ENCODE peak calls at places on chromosomes 16 and 17, in eight cellular contexts. K is left cardiac atrium, Y is OCI-M1, T is fibroblast of the aortic adventitia, N is PC-9, X is NCI-H345, D is choroid plexus epithelial cell, O is T-cell. R is an unnamed sample.
A peak's percentile ranks its signal among the peaks of the same experiment; 100 is the strongest.

GRCh38 chr17:15663691-15664090 is 20.4 kb downstream of the TRIM16 start:
- DNase-seq in K (no peak), Y (no peak), T (no peak), N (no peak), X (no peak), D (no peak), O (no peak), R (no peak)

GRCh38 chr17:28599311-28600184 is 723 bp upstream of the SPAG5 start:
- DNase-seq in K (peak; percentile 75), Y (peak; percentile 94), T (peak; percentile 89), N (no peak), X (peak; percentile 55), D (peak; percentile 85), O (peak; percentile 59), R (peak; percentile 85)

GRCh38 chr17:82948957-82949356 is 109.1 kb upstream of the ZNF750 start:
- DNase-seq in K (no peak), Y (no peak), T (no peak), N (no peak), X (no peak), D (no peak), O (no peak), R (no peak)

GRCh38 chr16:64957246-64957645 is 164.6 kb downstream of the CDH11 start:
- DNase-seq in K (no peak), Y (no peak), T (no peak), N (no peak), X (no peak), D (no peak), O (no peak), R (no peak)

GRCh38 chr16:11087691-11088431 is 143.5 kb downstream of the CLEC16A start:
- DNase-seq in K (no peak), Y (no peak), T (no peak), N (peak; percentile 34), X (no peak), D (peak; percentile 49), O (peak; percentile 20), R (no peak)

GRCh38 chr17:6853764-6854442 is 22.4 kb upstream of the TEKT1 start:
- DNase-seq in K (no peak), Y (no peak), T (no peak), N (no peak), X (no peak), D (peak; percentile 4), O (no peak), R (no peak)

GRCh38 chr16:86946396-86946795 is 368.0 kb downstream of the FOXL1 start:
- DNase-seq in K (no peak), Y (no peak), T (peak; percentile 32), N (no peak), X (no peak), D (no peak), O (no peak), R (no peak)

GRCh38 chr16:25109643-25110042 is 1.9 kb upstream of the LCMT1 start:
- DNase-seq in K (peak; percentile 63), Y (no peak), T (peak; percentile 97), N (peak; percentile 72), X (no peak), D (peak; percentile 97), O (no peak), R (no peak)

GRCh38 chr16:23757937-23758619 is 3.3 kb downstream of the CHP2 start:
- DNase-seq in K (no peak), Y (no peak), T (no peak), N (no peak), X (no peak), D (no peak), O (no peak), R (peak; percentile 34)

GRCh38 chr16:26598061-26598460 is 468.7 kb upstream of the C16orf82 start:
- DNase-seq in K (no peak), Y (peak; percentile 31), T (no peak), N (no peak), X (no peak), D (peak; percentile 72), O (peak; percentile 23), R (no peak)